ENCODE peak calls at places on chromosomes 11 and 22, in ten cellular contexts. M, A, R, C, D, J, O, N, H and Y are unnamed samples.

GRCh38 chr11:73248526-73249185 is 23.5 kb upstream of the P2RY6 start:
- DNase-seq in M (no peak), A (no peak), R (no peak), C (no peak), D (no peak), J (no peak), O (peak; percentile 33), N (no peak), H (no peak), Y (no peak)

GRCh38 chr22:40058265-40058664 is 63.5 kb downstream of the FAM83F start:
- DNase-seq in M (no peak), A (no peak), R (no peak), C (no peak), D (no peak), J (no peak), O (no peak), N (no peak), H (no peak), Y (no peak)

GRCh38 chr11:132357811-132358572 is 987.6 kb downstream of the NTM start:
- DNase-seq in M (no peak), A (no peak), R (no peak), C (no peak), D (no peak), J (no peak), O (no peak), N (no peak), H (no peak), Y (no peak)

GRCh38 chr22:26904483-26904882 is 247.1 kb downstream of the MIAT start:
- DNase-seq in M (no peak), A (no peak), R (no peak), C (no peak), D (no peak), J (no peak), O (peak; percentile 59), N (no peak), H (no peak), Y (no peak)

GRCh38 chr11:76217653-76218160 is 11.4 kb upstream of the WNT11 start:
- DNase-seq in M (no peak), A (no peak), R (no peak), C (no peak), D (no peak), J (no peak), O (no peak), N (no peak), H (no peak), Y (no peak)

GRCh38 chr11:120657306-120658070 is 145.9 kb downstream of the GRIK4 start:
- DNase-seq in M (no peak), A (no peak), R (no peak), C (no peak), D (no peak), J (no peak), O (no peak), N (no peak), H (no peak), Y (no peak)

GRCh38 chr22:23220485-23221350 is 40.4 kb downstream of the BCR start:
- DNase-seq in M (no peak), A (no peak), R (no peak), C (no peak), D (no peak), J (peak; percentile 65), O (no peak), N (no peak), H (peak; percentile 79), Y (no peak)

GRCh38 chr11:196786-197731 is 4.2 kb downstream of the SCGB1C1 start:
- DNase-seq in M (no peak), A (no peak), R (peak; percentile 2), C (no peak), D (no peak), J (no peak), O (peak; percentile 35), N (no peak), H (peak; percentile 11), Y (no peak)

GRCh38 chr11:119795231-119795630 is 66.2 kb upstream of the NECTIN1 start:
- DNase-seq in M (no peak), A (no peak), R (no peak), C (peak; percentile 66), D (no peak), J (peak; percentile 93), O (no peak), N (no peak), H (peak; percentile 6), Y (no peak)

GRCh38 chr11:66920978-66921784 is 37.0 kb downstream of the PC start:
- DNase-seq in M (no peak), A (no peak), R (no peak), C (no peak), D (no peak), J (no peak), O (no peak), N (no peak), H (no peak), Y (no peak)

GRCh38 chr11:119684361-119685072 is 44.5 kb downstream of the NECTIN1 start:
- DNase-seq in M (no peak), A (no peak), R (no peak), C (peak; percentile 54), D (no peak), J (peak; percentile 82), O (peak; percentile 80), N (no peak), H (peak; percentile 85), Y (no peak)

GRCh38 chr22:40046126-40046525 is 51.4 kb downstream of the FAM83F start:
- DNase-seq in M (no peak), A (no peak), R (no peak), C (no peak), D (no peak), J (no peak), O (no peak), N (no peak), H (no peak), Y (no peak)

GRCh38 chr22:27704581-27704980 is 97.0 kb downstream of the MN1 start:
- DNase-seq in M (no peak), A (no peak), R (no peak), C (no peak), D (no peak), J (no peak), O (no peak), N (no peak), H (no peak), Y (no peak)

GRCh38 chr22:41873391-41873790 is 40.5 kb downstream of the SREBF2 start:
- DNase-seq in M (no peak), A (peak; percentile 15), R (no peak), C (no peak), D (no peak), J (no peak), O (no peak), N (no peak), H (no peak), Y (no peak)

GRCh38 chr22:38412435-38413084 is 42.4 kb downstream of the KCNJ4 start:
- DNase-seq in M (no peak), A (no peak), R (no peak), C (no peak), D (no peak), J (peak; percentile 76), O (peak; percentile 80), N (no peak), H (peak; percentile 16), Y (no peak)

GRCh38 chr11:45917286-45917622 is 423 bp downstream of the PEX16 start:
- DNase-seq in M (no peak), A (no peak), R (no peak), C (no peak), D (no peak), J (no peak), O (no peak), N (no peak), H (no peak), Y (no peak)

GRCh38 chr11:69664901-69665300 is 10.3 kb downstream of the LTO1 start:
- DNase-seq in M (no peak), A (no peak), R (no peak), C (no peak), D (no peak), J (no peak), O (no peak), N (no peak), H (no peak), Y (no peak)

GRCh38 chr11:2302844-2303626 is 1.2 kb downstream of the TSPAN32 start:
- DNase-seq in M (no peak), A (no peak), R (peak; percentile 77), C (no peak), D (no peak), J (no peak), O (no peak), N (no peak), H (no peak), Y (no peak)

GRCh38 chr11:69831985-69832384 is 12.8 kb upstream of the FGF3 start:
- DNase-seq in M (no peak), A (no peak), R (no peak), C (no peak), D (no peak), J (no peak), O (peak; percentile 65), N (no peak), H (no peak), Y (no peak)

GRCh38 chr11:65505434-65506315 is 6.8 kb downstream of the MALAT1 start:
- DNase-seq in M (no peak), A (no peak), R (no peak), C (no peak), D (no peak), J (no peak), O (peak; percentile 58), N (no peak), H (peak; percentile 44), Y (peak; percentile 53)

GRCh38 chr11:45649544-45650165 is 15.8 kb downstream of the CHST1 start:
- DNase-seq in M (no peak), A (no peak), R (no peak), C (no peak), D (no peak), J (no peak), O (no peak), N (no peak), H (no peak), Y (no peak)

GRCh38 chr11:133163463-133164419 is 368.6 kb downstream of the OPCML start:
- DNase-seq in M (no peak), A (no peak), R (peak; percentile 24), C (no peak), D (no peak), J (peak; percentile 69), O (peak; percentile 65), N (peak; percentile 9), H (peak; percentile 1), Y (no peak)

GRCh38 chr11:60992842-60993409 is 21.4 kb downstream of the CD6 start:
- DNase-seq in M (no peak), A (no peak), R (no peak), C (no peak), D (no peak), J (no peak), O (peak; percentile 33), N (peak; percentile 52), H (no peak), Y (no peak)

GRCh38 chr22:46088541-46089311 is 61.6 kb upstream of the PPARA start:
- DNase-seq in M (no peak), A (no peak), R (peak; percentile 58), C (no peak), D (no peak), J (no peak), O (no peak), N (no peak), H (peak; percentile 96), Y (no peak)